ENCODE peak calls at places on chromosome X, in ten cellular contexts. B is AG04449, T is Caco-2, C is AG04450, O is breast epithelium, E is heart right ventricle, U is nephron progenitor cell, F is dorsolateral prefrontal cortex, Q is IMR-90, N is suprapubic skin. Z is an unnamed sample.

GRCh38 chrX:107571296-107571998 is 56.9 kb upstream of the PRPS1 start:
- DNase-seq in U (no peak), N (no peak), C (peak; percentile 49), B (peak; percentile 85), E (no peak), O (no peak), F (peak; percentile 53), T (no peak), Q (peak; percentile 91), Z (no peak)

GRCh38 chrX:138775501-138775900 is 64.0 kb upstream of the FGF13 start:
- DNase-seq in N (no peak), O (no peak), E (no peak), T (no peak), C (no peak), F (no peak), B (no peak), U (no peak), Q (peak; percentile 21), Z (no peak)

GRCh38 chrX:65522739-65523372 is 11.7 kb downstream of the LAS1L start:
- DNase-seq in O (no peak), U (no peak), T (no peak), E (no peak), F (no peak), N (no peak), B (no peak), Q (peak; percentile 52), C (no peak), Z (no peak)

GRCh38 chrX:16946361-16946964 is at the start of gene REPS2:
- DNase-seq in F (peak; percentile 85), Q (peak; percentile 18), T (peak; percentile 83), B (no peak), U (peak; percentile 94), C (no peak), N (peak; percentile 86), E (peak; percentile 83), O (peak; percentile 86), Z (peak; percentile 88)

GRCh38 chrX:112536544-112536943 is 143.2 kb downstream of the LHFPL1 start:
- DNase-seq in Q (no peak), U (no peak), O (no peak), E (no peak), T (no peak), C (no peak), N (no peak), B (no peak), F (no peak), Z (no peak)

GRCh38 chrX:25012433-25012735 is 3.4 kb downstream of the ARX start:
- DNase-seq in E (no peak), Q (no peak), C (no peak), U (peak; percentile 51), F (no peak), T (no peak), O (no peak), B (no peak), N (no peak), Z (no peak)

GRCh38 chrX:46444011-46444410 is 101.2 kb downstream of the ZNF674 start:
- DNase-seq in F (no peak), O (no peak), Q (peak; percentile 89), U (no peak), T (peak; percentile 33), E (no peak), B (peak; percentile 57), C (peak; percentile 39), N (no peak), Z (no peak)

GRCh38 chrX:153381684-153382532 is 19.2 kb downstream of the PNMA6E start:
- DNase-seq in Q (peak; percentile 81), E (no peak), T (peak; percentile 37), O (no peak), F (peak; percentile 49), C (peak; percentile 45), U (peak; percentile 36), B (peak; percentile 62), N (no peak), Z (no peak)

GRCh38 chrX:103919336-103919682 is 43.1 kb upstream of the TMSB15B start:
- DNase-seq in F (no peak), C (no peak), T (no peak), U (no peak), Q (peak; percentile 51), O (no peak), B (no peak), N (no peak), E (no peak), Z (no peak)
- TF ChIP-seq CTCF in F (peak; percentile 25), C (peak; percentile 49), T (no peak), U (peak; percentile 17), Q (peak; percentile 13), O (no peak), B (peak; percentile 21), N (no peak), E (no peak), Z (peak; percentile 67)

GRCh38 chrX:150365953-150366911 is 3.1 kb downstream of the MAMLD1 start:
- DNase-seq in O (peak; percentile 49), C (no peak), F (no peak), N (peak; percentile 80), Q (peak; percentile 64), B (no peak), E (peak; percentile 36), T (no peak), U (peak; percentile 53), Z (peak; percentile 47)

GRCh38 chrX:150363561-150364346 is 637 bp downstream of the MAMLD1 start:
- DNase-seq in N (no peak), B (no peak), Q (peak; percentile 29), C (no peak), T (no peak), F (peak; percentile 41), E (peak; percentile 22), O (no peak), U (peak; percentile 32), Z (no peak)

GRCh38 chrX:150366951-150367545 is 3.9 kb downstream of the MAMLD1 start:
- DNase-seq in O (no peak), C (no peak), E (no peak), U (no peak), T (no peak), N (no peak), Q (peak; percentile 79), F (no peak), B (no peak), Z (no peak)

GRCh38 chrX:150364347-150365050 is 1.4 kb downstream of the MAMLD1 start:
- DNase-seq in B (no peak), U (peak; percentile 31), E (peak; percentile 19), Q (peak; percentile 6), C (no peak), F (peak; percentile 38), N (no peak), O (no peak), T (no peak), Z (no peak)

DNA sequence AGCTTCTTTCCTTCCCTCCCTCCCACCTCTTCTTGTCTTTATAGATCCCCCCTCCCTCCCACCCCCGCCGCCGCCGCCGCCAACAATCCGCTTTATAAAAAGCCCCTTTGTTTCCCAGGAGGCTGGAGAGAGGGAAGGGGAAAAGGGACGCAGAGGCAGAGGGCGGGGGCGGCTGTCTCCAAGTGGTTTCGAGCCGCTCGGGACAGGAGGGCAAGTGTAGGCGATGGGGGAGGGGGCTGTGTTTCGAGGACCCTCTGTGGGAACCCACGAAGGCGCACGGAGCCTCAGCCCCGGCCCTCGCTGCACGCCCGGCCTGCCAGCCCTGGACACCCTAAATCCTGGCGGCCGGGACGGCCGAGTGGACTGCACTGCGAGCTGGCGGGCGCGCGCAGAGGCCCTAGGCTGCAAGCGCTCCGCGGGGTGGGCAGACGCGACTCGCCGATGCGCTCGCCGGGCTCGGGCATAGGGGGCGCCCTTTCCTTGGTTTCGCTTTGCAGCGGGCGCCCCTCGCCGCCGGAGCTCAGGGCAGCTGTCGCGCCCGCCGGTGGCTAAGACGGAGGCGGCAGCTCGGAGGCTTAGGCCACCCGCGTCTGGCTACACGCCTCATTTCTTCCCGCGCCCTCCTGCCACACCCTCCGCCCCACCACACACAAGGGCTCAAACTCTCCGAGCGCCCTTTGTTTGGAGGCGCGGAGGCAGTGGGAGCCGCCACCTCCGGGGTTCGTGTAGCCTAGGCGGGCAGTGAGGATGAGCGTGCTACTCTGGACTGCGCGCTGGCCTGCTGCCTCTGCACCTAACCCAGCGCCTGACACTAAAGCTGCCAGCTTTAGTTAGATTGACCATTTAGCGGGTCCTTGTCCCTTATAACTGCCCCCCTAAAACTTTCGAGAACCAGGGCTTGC is 2.2 kb downstream of the MAMLD1 start:
- DNase-seq in T (no peak), E (peak; percentile 78), O (peak; percentile 54), C (no peak), F (peak; percentile 72), B (no peak), N (no peak), Q (peak; percentile 50), U (peak; percentile 74), Z (peak; percentile 84)
- TF ChIP-seq CTCF in T (no peak), E (peak; percentile 74), O (peak; percentile 31), C (peak; percentile 54), F (peak; percentile 74), B (peak; percentile 63), N (peak; percentile 44), Q (peak; percentile 56), U (peak; percentile 51), Z (peak; percentile 78)

GRCh38 chrX:9510980-9511379 is 46.1 kb downstream of the TBL1X start:
- DNase-seq in T (no peak), Q (no peak), C (no peak), O (no peak), N (no peak), B (no peak), E (no peak), F (no peak), U (no peak), Z (no peak)
- TF ChIP-seq CTCF in T (no peak), Q (no peak), C (no peak), O (no peak), N (no peak), B (no peak), E (no peak), F (no peak), U (no peak), Z (no peak)

GRCh38 chrX:103253608-103254007 is 1.3 kb downstream of the TCEAL8 start:
- DNase-seq in U (no peak), C (no peak), T (no peak), E (peak; percentile 9), F (no peak), O (no peak), N (no peak), Q (no peak), B (no peak), Z (no peak)

GRCh38 chrX:103249805-103250204 is 5.2 kb downstream of the TCEAL8 start:
- DNase-seq in N (no peak), E (no peak), Q (no peak), O (no peak), T (no peak), C (no peak), B (no peak), U (no peak), F (no peak), Z (no peak)

GRCh38 chrX:103250977-103251376 is 4.0 kb downstream of the TCEAL8 start:
- DNase-seq in N (no peak), C (no peak), O (no peak), B (no peak), U (no peak), T (peak; percentile 49), Q (no peak), E (no peak), F (no peak), Z (no peak)

GRCh38 chrX:103254171-103254824 is 657 bp downstream of the TCEAL8 start:
- DNase-seq in T (peak; percentile 47), F (peak; percentile 45), U (peak; percentile 71), Q (peak; percentile 23), O (no peak), C (no peak), E (peak; percentile 31), B (no peak), N (no peak), Z (no peak)

DNA sequence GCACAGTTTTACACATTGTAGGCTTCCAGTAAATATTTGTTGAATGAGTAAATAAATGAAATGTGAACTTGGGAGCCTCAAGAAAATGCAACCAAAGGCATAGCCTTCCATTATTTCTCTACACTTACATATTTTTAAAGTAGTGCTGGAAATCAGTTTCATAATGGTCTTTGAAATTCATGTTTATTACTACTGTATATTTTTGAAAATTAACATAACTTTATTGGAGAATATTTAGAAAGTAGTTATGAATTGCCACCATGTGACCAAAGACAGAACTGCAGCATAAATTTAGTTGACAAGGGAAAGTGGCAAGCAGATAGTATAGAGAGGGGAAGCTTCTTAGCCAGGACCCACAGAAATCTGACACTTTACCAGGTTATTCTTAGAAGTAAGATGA is 6.4 kb downstream of the TCEAL8 start:
- DNase-seq in F (no peak), O (no peak), T (no peak), U (no peak), E (no peak), N (no peak), Q (peak; percentile 10), C (no peak), B (no peak), Z (no peak)
- TF ChIP-seq CTCF in F (peak; percentile 49), O (peak; percentile 24), T (peak; percentile 20), U (no peak), E (peak; percentile 55), N (peak; percentile 21), Q (peak; percentile 40), C (peak; percentile 41), B (peak; percentile 21), Z (peak; percentile 68)

Z was measured in type B pancreatic cell.